ENCODE peak calls at places on chromosomes 2 and 18, in nine cellular contexts. A is B cell, T is non-pigmented ciliary epithelial cell, M is GM23338, S is Peyer's patch, Q is HT-29, F is fibroblast of the conjunctiva, B is T follicular helper cell, G is amniotic epithelial cell. O is an unnamed sample.

GRCh38 chr2:46268196-46268595 is 29.0 kb upstream of the EPAS1 start:
- DNase-seq in A (peak; percentile 27), T (no peak), M (no peak), S (no peak), Q (no peak), F (no peak), B (no peak), G (peak; percentile 19), O (no peak)

GRCh38 chr2:40859617-40860016 is 407.7 kb upstream of the SLC8A1 start:
- DNase-seq in A (no peak), T (no peak), M (peak; percentile 19), S (no peak), Q (no peak), F (no peak), B (no peak), G (no peak), O (no peak)

GRCh38 chr2:178514664-178515063 is 34.4 kb downstream of the PLEKHA3 start:
- DNase-seq in A (no peak), T (peak; percentile 28), M (no peak), S (no peak), Q (no peak), F (no peak), B (no peak), G (peak; percentile 70), O (no peak)

GRCh38 chr2:216775043-216775453 is 79.7 kb upstream of the IGFBP5 start:
- DNase-seq in A (no peak), T (peak; percentile 76), M (no peak), S (no peak), Q (no peak), F (peak; percentile 58), B (no peak), G (peak; percentile 98), O (no peak)

GRCh38 chr2:86221066-86221684 is 21.9 kb downstream of the MRPL35 start:
- DNase-seq in A (peak; percentile 79), T (no peak), M (peak; percentile 80), S (peak; percentile 70), Q (peak; percentile 68), F (peak; percentile 55), B (peak; percentile 15), G (peak; percentile 57), O (no peak)

GRCh38 chr2:210654091-210654490 is 97.7 kb downstream of the CPS1 start:
- DNase-seq in A (no peak), T (no peak), M (no peak), S (no peak), Q (no peak), F (no peak), B (no peak), G (no peak), O (no peak)

GRCh38 chr18:10923225-10923624 is 226.1 kb downstream of the PIEZO2 start:
- DNase-seq in A (no peak), T (no peak), M (no peak), S (no peak), Q (no peak), F (no peak), B (no peak), G (peak; percentile 8), O (no peak)

GRCh38 chr2:128595763-128596452 is 277.2 kb upstream of the HS6ST1 start:
- DNase-seq in A (no peak), T (no peak), M (no peak), S (peak; percentile 36), Q (no peak), F (no peak), B (no peak), G (no peak), O (no peak)

GRCh38 chr18:55587341-55588000 is 521 bp downstream of the TCF4 start:
- DNase-seq in A (peak; percentile 64), T (no peak), M (peak; percentile 58), S (no peak), Q (no peak), F (no peak), B (no peak), G (peak; percentile 37), O (no peak)

GRCh38 chr2:152415231-152415642 is 80.3 kb downstream of the FMNL2 start:
- DNase-seq in A (no peak), T (no peak), M (no peak), S (no peak), Q (no peak), F (no peak), B (no peak), G (peak; percentile 88), O (no peak)

GRCh38 chr2:70511986-70512729 is 41.5 kb downstream of the TGFA start:
- DNase-seq in A (no peak), T (no peak), M (no peak), S (peak; percentile 79), Q (no peak), F (no peak), B (no peak), G (no peak), O (no peak)

GRCh38 chr2:3399829-3400228 is 20.3 kb downstream of the TRAPPC12 start:
- DNase-seq in A (no peak), T (no peak), M (peak; percentile 26), S (no peak), Q (no peak), F (no peak), B (no peak), G (no peak), O (no peak)

GRCh38 chr18:62954341-62954740 is 239.0 kb downstream of the PHLPP1 start:
- DNase-seq in A (no peak), T (peak; percentile 27), M (no peak), S (no peak), Q (no peak), F (no peak), B (no peak), G (peak; percentile 63), O (no peak)

GRCh38 chr2:16625201-16625729 is 40.4 kb downstream of the CYRIA start:
- DNase-seq in A (peak; percentile 73), T (no peak), M (peak; percentile 61), S (peak; percentile 68), Q (no peak), F (no peak), B (no peak), G (no peak), O (no peak)

GRCh38 chr2:157901325-157901724 is 25.2 kb upstream of the ACVR1 start:
- DNase-seq in A (no peak), T (no peak), M (peak; percentile 54), S (no peak), Q (no peak), F (no peak), B (no peak), G (no peak), O (no peak)

GRCh38 chr2:191264647-191265079 is 19.5 kb downstream of the MYO1B start:
- DNase-seq in A (no peak), T (peak; percentile 75), M (no peak), S (no peak), Q (no peak), F (peak; percentile 49), B (no peak), G (peak; percentile 76), O (no peak)

GRCh38 chr2:238697193-238698191 is 150.4 kb upstream of the TWIST2 start:
- DNase-seq in A (no peak), T (no peak), M (no peak), S (no peak), Q (no peak), F (no peak), B (no peak), G (no peak), O (no peak)

GRCh38 chr18:8797206-8797605 is 91.8 kb downstream of the MTCL1 start:
- DNase-seq in A (no peak), T (no peak), M (no peak), S (no peak), Q (peak; percentile 61), F (no peak), B (no peak), G (peak; percentile 33), O (no peak)

GRCh38 chr2:30990176-30990575 is 148.1 kb downstream of the GALNT14 start:
- DNase-seq in A (no peak), T (no peak), M (no peak), S (no peak), Q (no peak), F (no peak), B (no peak), G (no peak), O (no peak)